ENCODE peak calls at places on chromosomes 16 and 17, in ten cellular contexts. X is ascending aorta, G is colonic mucosa, H is K562, Q is MCF 10A, M is brain microvascular endothelial cell, L is left ventricle myocardium inferior, E is B cell, R is stomach, O is PC-3. Y is an unnamed sample.

GRCh38 chr17:26731005-26731921 is 562.7 kb upstream of the WSB1 start:
- DNase-seq in X (no peak), G (no peak), H (no peak), Q (no peak), M (no peak), L (no peak), E (peak), R (no peak), O (no peak), Y (no peak)

GRCh38 chr16:53922067-53922804 is 218.3 kb downstream of the FTO start:
- DNase-seq in X (no peak), G (no peak), H (no peak), Q (no peak), M (no peak), L (no peak), E (no peak), R (no peak), O (no peak), Y (no peak)

GRCh38 chr17:83176956-83177583 is 97.7 kb downstream of the METRNL start:
- DNase-seq in X (no peak), G (peak), H (no peak), Q (no peak), M (no peak), L (no peak), E (peak), R (no peak), O (no peak), Y (no peak)

GRCh38 chr16:81101702-81102101 is 5.5 kb upstream of the GCSH start:
- DNase-seq in X (no peak), G (no peak), H (no peak), Q (no peak), M (no peak), L (no peak), E (no peak), R (no peak), O (no peak), Y (no peak)

GRCh38 chr17:68446626-68447041 is 10.7 kb downstream of the WIPI1 start:
- DNase-seq in X (no peak), G (no peak), H (no peak), Q (no peak), M (no peak), L (no peak), E (no peak), R (no peak), O (no peak), Y (no peak)

GRCh38 chr16:66382966-66383299 is 16.4 kb downstream of the CDH5 start:
- DNase-seq in X (no peak), G (no peak), H (no peak), Q (peak), M (peak), L (no peak), E (no peak), R (no peak), O (peak), Y (no peak)

GRCh38 chr17:67833134-67833533 is 7.8 kb downstream of the BPTF start:
- DNase-seq in X (no peak), G (peak), H (no peak), Q (no peak), M (no peak), L (no peak), E (no peak), R (no peak), O (peak), Y (no peak)

GRCh38 chr17:44997733-44998520 is 29.8 kb upstream of the C1QL1 start:
- DNase-seq in X (no peak), G (no peak), H (no peak), Q (no peak), M (no peak), L (peak), E (no peak), R (no peak), O (no peak), Y (no peak)

GRCh38 chr16:75254359-75254837 is 3.0 kb upstream of the BCAR1 start:
- DNase-seq in X (peak), G (peak), H (no peak), Q (peak), M (peak), L (no peak), E (no peak), R (no peak), O (peak), Y (peak)

GRCh38 chr16:1920727-1921155 is 2.5 kb upstream of the HS3ST6 start:
- DNase-seq in X (no peak), G (no peak), H (peak), Q (no peak), M (no peak), L (no peak), E (no peak), R (peak), O (peak), Y (peak)

GRCh38 chr17:1490643-1491405 is 1.7 kb downstream of the MYO1C start:
- DNase-seq in X (peak), G (peak), H (peak), Q (peak), M (no peak), L (peak), E (peak), R (peak), O (peak), Y (peak)

GRCh38 chr16:4904942-4905615 is 31.9 kb downstream of the PPL start:
- DNase-seq in X (no peak), G (no peak), H (no peak), Q (no peak), M (no peak), L (no peak), E (no peak), R (no peak), O (no peak), Y (no peak)

GRCh38 chr17:10337136-10337535 is 35.7 kb downstream of the MYH13 start:
- DNase-seq in X (no peak), G (no peak), H (no peak), Q (no peak), M (no peak), L (no peak), E (no peak), R (no peak), O (no peak), Y (no peak)

GRCh38 chr17:76631821-76632565 is 11.6 kb downstream of the ST6GALNAC1 start:
- DNase-seq in X (no peak), G (no peak), H (no peak), Q (no peak), M (no peak), L (no peak), E (peak), R (peak), O (peak), Y (no peak)

GRCh38 chr17:4980644-4981216 is 6.7 kb downstream of the CAMTA2 start:
- DNase-seq in X (no peak), G (peak), H (peak), Q (peak), M (peak), L (no peak), E (no peak), R (no peak), O (peak), Y (peak)

GRCh38 chr16:89922884-89923639 is at the start of gene TUBB3:
- DNase-seq in X (no peak), G (peak), H (peak), Q (peak), M (peak), L (peak), E (peak), R (peak), O (peak), Y (peak)

GRCh38 chr17:28685366-28685765 is 23.4 kb downstream of the SUPT6H start:
- DNase-seq in X (no peak), G (no peak), H (no peak), Q (no peak), M (no peak), L (no peak), E (no peak), R (no peak), O (no peak), Y (no peak)

GRCh38 chr17:43787728-43788127 is 7.5 kb downstream of the CFAP97D1 start:
- DNase-seq in X (no peak), G (no peak), H (no peak), Q (no peak), M (no peak), L (no peak), E (no peak), R (no peak), O (no peak), Y (no peak)

GRCh38 chr17:37838276-37838675 is 85.9 kb upstream of the TBC1D3K start:
- DNase-seq in X (no peak), G (no peak), H (no peak), Q (no peak), M (no peak), L (no peak), E (no peak), R (no peak), O (no peak), Y (no peak)

GRCh38 chr17:3691539-3692166 is 4.3 kb downstream of the P2RX5 start:
- DNase-seq in X (no peak), G (no peak), H (peak), Q (no peak), M (no peak), L (no peak), E (no peak), R (no peak), O (no peak), Y (no peak)
- TF ChIP-seq CTCF in X (no peak), G (no peak), H (peak), Q (no peak), M (peak), L (no peak), E (no peak), R (no peak), O (no peak), Y (no peak)

GRCh38 chr16:68310441-68311315 is at the start of the genes PRMT7 and SLC7A6OS:
- DNase-seq in X (peak), G (peak), H (peak), Q (peak), M (peak), L (peak), E (peak), R (peak), O (peak), Y (peak)
- TF ChIP-seq CTCF in X (peak), G (no peak), H (no peak), Q (no peak), M (peak), L (peak), E (peak), R (no peak), O (no peak), Y (no peak)

GRCh38 chr16:88785106-88785924 is at the start of gene PIEZO1:
- DNase-seq in X (peak), G (peak), H (peak), Q (peak), M (no peak), L (peak), E (peak), R (peak), O (peak), Y (peak)

GRCh38 chr16:88783391-88784073 is 1.5 kb downstream of the PIEZO1 start:
- DNase-seq in X (no peak), G (peak), H (no peak), Q (peak), M (no peak), L (no peak), E (no peak), R (peak), O (peak), Y (peak)

GRCh38 chr16:88784856-88785105 is 239 bp downstream of the PIEZO1 start:
- DNase-seq in X (no peak), G (no peak), H (no peak), Q (no peak), M (no peak), L (no peak), E (no peak), R (no peak), O (no peak), Y (no peak)

GRCh38 chr16:88782454-88783390 is 2.3 kb downstream of the PIEZO1 start:
- DNase-seq in X (peak), G (no peak), H (no peak), Q (peak), M (peak), L (no peak), E (no peak), R (no peak), O (peak), Y (peak)

GRCh38 chr16:88784074-88784855 is 755 bp downstream of the PIEZO1 start:
- DNase-seq in X (peak), G (peak), H (peak), Q (peak), M (peak), L (peak), E (peak), R (peak), O (peak), Y (peak)
- TF ChIP-seq CTCF in X (peak), G (peak), H (peak), Q (peak), M (peak), L (peak), E (peak), R (peak), O (peak), Y (no peak)

GRCh38 chr17:40884708-40885512 is at the start of gene KRT20:
- DNase-seq in X (no peak), G (peak), H (no peak), Q (no peak), M (no peak), L (no peak), E (no peak), R (no peak), O (peak), Y (no peak)
- TF ChIP-seq CTCF in X (no peak), G (peak), H (no peak), Q (no peak), M (peak), L (no peak), E (no peak), R (no peak), O (peak), Y (no peak)

GRCh38 chr17:48831549-48831883 is 681 bp downstream of the CALCOCO2 start:
- DNase-seq in X (no peak), G (no peak), H (no peak), Q (no peak), M (no peak), L (no peak), E (no peak), R (no peak), O (no peak), Y (no peak)

GRCh38 chr17:48835971-48836370 is 5.1 kb downstream of the CALCOCO2 start:
- DNase-seq in X (no peak), G (no peak), H (no peak), Q (no peak), M (no peak), L (no peak), E (no peak), R (peak), O (peak), Y (no peak)

GRCh38 chr17:48834973-48835372 is 4.1 kb downstream of the CALCOCO2 start:
- DNase-seq in X (no peak), G (no peak), H (no peak), Q (no peak), M (no peak), L (no peak), E (no peak), R (no peak), O (no peak), Y (no peak)

GRCh38 chr17:48832491-48832890 is 1.7 kb downstream of the CALCOCO2 start:
- DNase-seq in X (no peak), G (no peak), H (no peak), Q (no peak), M (no peak), L (peak), E (no peak), R (no peak), O (no peak), Y (no peak)

DNA sequence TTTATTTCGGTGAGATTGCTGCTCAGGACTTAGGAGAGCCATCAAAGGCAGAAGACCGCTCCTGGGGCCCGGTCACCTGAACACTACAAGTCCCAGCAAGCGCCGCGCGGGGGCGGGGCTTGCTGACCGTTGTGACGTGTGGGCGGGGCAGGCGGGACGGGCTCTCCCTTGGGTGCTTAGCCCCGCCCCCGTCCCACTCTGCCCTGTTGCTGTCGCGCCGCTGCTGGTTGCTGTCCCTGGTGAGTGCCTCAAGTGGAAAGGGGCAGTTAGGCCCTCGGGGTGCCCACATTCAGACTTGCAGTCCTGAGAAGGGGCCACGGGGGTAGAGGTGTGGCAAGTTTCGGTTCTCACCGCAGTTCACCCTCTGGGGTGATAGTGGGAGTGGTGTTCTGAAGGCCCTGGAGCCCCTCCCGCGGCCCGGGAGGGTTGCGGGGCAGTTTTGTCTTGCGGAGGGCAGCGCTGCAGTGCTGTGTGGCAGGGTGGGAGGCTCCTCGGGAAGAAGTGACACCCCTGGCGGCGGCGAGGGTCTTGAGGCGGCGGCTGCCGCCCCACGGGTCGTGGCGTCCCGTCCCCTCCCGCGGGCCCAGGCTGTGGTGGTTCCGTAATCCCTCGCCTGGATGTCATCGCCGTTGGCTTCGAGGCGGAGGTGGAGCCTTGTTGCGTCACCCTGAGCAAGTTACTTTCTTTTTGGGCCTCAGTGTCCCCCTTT is at the start of gene CALCOCO2:
- DNase-seq in X (peak), G (peak), H (peak), Q (peak), M (peak), L (peak), E (peak), R (peak), O (peak), Y (peak)
- TF ChIP-seq CTCF in X (no peak), G (no peak), H (peak), Q (no peak), M (no peak), L (no peak), E (no peak), R (no peak), O (peak), Y (no peak)

DNA sequence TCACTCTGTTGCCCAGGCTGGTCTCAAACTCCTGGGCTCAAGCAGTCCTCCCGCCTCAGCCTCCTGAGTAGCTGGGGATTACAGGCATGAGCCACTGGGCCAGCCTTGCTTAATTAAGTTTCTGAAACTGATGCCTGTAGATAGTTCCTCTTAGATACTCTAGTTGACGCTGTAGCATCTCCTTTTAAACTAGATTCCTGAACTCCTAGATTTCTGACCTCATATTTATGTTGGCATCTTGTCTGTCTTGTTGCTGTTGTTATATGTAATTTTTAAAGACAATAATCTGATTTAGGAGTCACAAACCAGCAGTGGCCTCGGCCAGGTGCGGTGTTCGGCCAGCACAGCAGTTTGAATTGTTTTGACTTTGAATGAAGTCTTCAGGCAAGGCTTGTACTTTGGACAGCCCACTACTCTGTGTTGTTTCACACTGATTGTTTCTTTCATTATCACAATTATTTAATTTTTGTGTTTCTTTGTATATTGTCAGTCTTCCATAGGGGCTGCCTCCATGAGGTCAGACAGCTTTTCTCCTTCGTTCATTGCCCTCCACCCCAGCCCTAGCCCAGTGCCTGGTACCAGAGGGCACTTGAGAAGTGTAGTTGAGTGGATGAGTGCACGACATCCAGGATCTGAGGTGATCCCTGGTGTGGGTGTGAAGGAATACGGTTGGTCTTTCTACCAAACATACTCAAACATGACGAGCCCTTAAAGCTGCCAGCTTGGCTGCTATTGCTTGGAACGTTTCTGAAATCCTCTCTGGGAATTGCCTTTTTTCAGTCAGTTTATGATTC is 37.7 kb downstream of the DHRS7B start:
- DNase-seq in X (no peak), G (no peak), H (no peak), Q (no peak), M (no peak), L (no peak), E (no peak), R (no peak), O (no peak), Y (no peak)
- TF ChIP-seq CTCF in X (no peak), G (no peak), H (no peak), Q (no peak), M (no peak), L (no peak), E (no peak), R (no peak), O (no peak), Y (no peak)

GRCh38 chr16:84183572-84183875 is 3.3 kb downstream of the TAF1C start:
- DNase-seq in X (no peak), G (no peak), H (no peak), Q (no peak), M (no peak), L (no peak), E (no peak), R (no peak), O (no peak), Y (no peak)

GRCh38 chr16:84182680-84183571 is 3.9 kb downstream of the TAF1C start:
- DNase-seq in X (no peak), G (no peak), H (no peak), Q (no peak), M (no peak), L (no peak), E (no peak), R (no peak), O (no peak), Y (no peak)

GRCh38 chr16:84182104-84182503 is 4.8 kb downstream of the TAF1C start:
- DNase-seq in X (no peak), G (no peak), H (no peak), Q (no peak), M (no peak), L (no peak), E (no peak), R (no peak), O (no peak), Y (no peak)

GRCh38 chr16:84184775-84185174 is 2.1 kb downstream of the TAF1C start:
- DNase-seq in X (no peak), G (no peak), H (no peak), Q (no peak), M (no peak), L (peak), E (no peak), R (no peak), O (no peak), Y (no peak)

DNA sequence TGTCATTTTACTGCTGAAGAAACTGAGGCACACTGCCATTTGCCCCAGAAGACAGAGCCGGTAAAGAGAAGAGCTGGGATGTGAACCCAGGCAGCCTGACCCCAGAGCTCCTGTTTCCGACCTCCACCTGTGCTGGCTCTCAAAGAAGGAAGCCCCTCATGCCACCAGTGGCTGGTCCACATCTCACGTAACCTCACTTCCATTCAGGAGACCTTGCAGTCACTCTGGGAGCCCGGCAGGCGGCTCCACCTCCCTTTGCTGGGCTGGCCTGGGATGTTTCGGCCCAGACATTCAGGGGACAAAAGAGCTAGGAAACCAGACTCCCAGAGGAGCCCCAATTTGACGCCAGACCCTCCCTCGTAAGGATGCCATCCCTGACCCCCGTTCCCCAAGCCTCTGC is 2.9 kb downstream of the TAF1C start:
- DNase-seq in X (no peak), G (no peak), H (no peak), Q (no peak), M (no peak), L (no peak), E (no peak), R (no peak), O (no peak), Y (no peak)
- TF ChIP-seq CTCF in X (no peak), G (no peak), H (no peak), Q (no peak), M (no peak), L (peak), E (no peak), R (no peak), O (peak), Y (no peak)

GRCh38 chr16:473046-474043 is 47.9 kb downstream of the RAB11FIP3 start:
- DNase-seq in X (no peak), G (no peak), H (no peak), Q (no peak), M (no peak), L (no peak), E (no peak), R (no peak), O (no peak), Y (no peak)

GRCh38 chr16:474420-475122 is 49.1 kb downstream of the RAB11FIP3 start:
- DNase-seq in X (no peak), G (peak), H (no peak), Q (no peak), M (no peak), L (no peak), E (no peak), R (no peak), O (no peak), Y (no peak)

GRCh38 chr16:476039-476438 is 50.6 kb downstream of the RAB11FIP3 start:
- DNase-seq in X (no peak), G (peak), H (no peak), Q (no peak), M (no peak), L (no peak), E (no peak), R (no peak), O (no peak), Y (no peak)

GRCh38 chr16:477287-477686 is 50.2 kb upstream of the CAPN15 start:
- DNase-seq in X (no peak), G (no peak), H (no peak), Q (no peak), M (no peak), L (peak), E (no peak), R (no peak), O (no peak), Y (no peak)

GRCh38 chr16:477758-478157 is 49.8 kb upstream of the CAPN15 start:
- DNase-seq in X (no peak), G (no peak), H (no peak), Q (no peak), M (no peak), L (no peak), E (no peak), R (no peak), O (peak), Y (no peak)
- TF ChIP-seq CTCF in X (no peak), G (no peak), H (no peak), Q (no peak), M (no peak), L (no peak), E (no peak), R (no peak), O (no peak), Y (no peak)